ENCODE peak calls at places on chromosomes 13 and 19, in four cellular contexts. One of them, this sample, is unnamed.

GRCh38 chr13:42478531-42479156 is 95.3 kb upstream of the TNFSF11 start:
- DNase-seq in neuronal stem cell: peak; percentile 2
- DNase-seq in Karpas-422: peak; percentile 78
- DNase-seq in mesendoderm: peak; percentile 73
- DNase-seq in this sample: peak; percentile 55

GRCh38 chr13:74324338-74324737 is 190.1 kb upstream of the KLF12 start:
- DNase-seq in Karpas-422: no peak
- DNase-seq in neuronal stem cell: no peak
- DNase-seq in mesendoderm: no peak
- DNase-seq in this sample: no peak

GRCh38 chr19:15464394-15465385 is at the start of gene RASAL3:
- DNase-seq in Karpas-422: peak; percentile 64
- DNase-seq in neuronal stem cell: no peak
- DNase-seq in mesendoderm: no peak
- DNase-seq in this sample: peak; percentile 59

GRCh38 chr13:91031508-91031907 is 316.0 kb upstream of the MIR17HG start:
- DNase-seq in mesendoderm: peak; percentile 47
- DNase-seq in Karpas-422: no peak
- DNase-seq in neuronal stem cell: no peak
- DNase-seq in this sample: peak; percentile 51

GRCh38 chr13:69324109-69324886 is 783.3 kb upstream of the ATXN8OS start:
- DNase-seq in mesendoderm: no peak
- DNase-seq in Karpas-422: peak; percentile 87
- DNase-seq in neuronal stem cell: peak; percentile 3
- DNase-seq in this sample: no peak

GRCh38 chr13:105972811-105973590 is 562.5 kb downstream of the EFNB2 start:
- DNase-seq in Karpas-422: no peak
- DNase-seq in mesendoderm: no peak
- DNase-seq in neuronal stem cell: no peak
- DNase-seq in this sample: no peak

GRCh38 chr13:84917252-84917878 is 881.9 kb downstream of the SLITRK6 start:
- DNase-seq in mesendoderm: peak; percentile 15
- DNase-seq in Karpas-422: peak; percentile 82
- DNase-seq in neuronal stem cell: no peak
- DNase-seq in this sample: no peak

GRCh38 chr19:18785179-18786124 is 5.7 kb downstream of the COMP start:
- DNase-seq in Karpas-422: peak; percentile 95
- DNase-seq in neuronal stem cell: peak; percentile 81
- DNase-seq in mesendoderm: peak; percentile 89
- DNase-seq in this sample: peak; percentile 99

GRCh38 chr19:52935434-52935833 is 12.2 kb upstream of the ZNF888 start:
- DNase-seq in neuronal stem cell: no peak
- DNase-seq in Karpas-422: no peak
- DNase-seq in mesendoderm: no peak
- DNase-seq in this sample: no peak

GRCh38 chr19:15195987-15196682 is 4.7 kb downstream of the NOTCH3 start:
- DNase-seq in Karpas-422: no peak
- DNase-seq in neuronal stem cell: no peak
- DNase-seq in mesendoderm: peak; percentile 89
- DNase-seq in this sample: peak; percentile 98

GRCh38 chr19:41705393-41706174 is 2.8 kb upstream of the CEACAM5 start:
- DNase-seq in Karpas-422: peak; percentile 71
- DNase-seq in mesendoderm: peak; percentile 20
- DNase-seq in neuronal stem cell: peak; percentile 4
- DNase-seq in this sample: peak; percentile 91

GRCh38 chr13:99926014-99926731 is 45.4 kb downstream of the ZIC5 start:
- DNase-seq in Karpas-422: no peak
- DNase-seq in neuronal stem cell: no peak
- DNase-seq in mesendoderm: no peak
- DNase-seq in this sample: no peak

GRCh38 chr19:21028969-21029268 is 8.5 kb downstream of the ZNF430 start:
- DNase-seq in Karpas-422: no peak
- DNase-seq in mesendoderm: no peak
- DNase-seq in neuronal stem cell: no peak
- DNase-seq in this sample: no peak

GRCh38 chr13:64551755-64552154 is 2678.4 kb downstream of the PCDH9 start:
- DNase-seq in mesendoderm: no peak
- DNase-seq in neuronal stem cell: no peak
- DNase-seq in Karpas-422: no peak
- DNase-seq in this sample: no peak

GRCh38 chr13:36530050-36530789 is 97.9 kb downstream of the CCNA1 start:
- DNase-seq in Karpas-422: no peak
- DNase-seq in mesendoderm: peak; percentile 32
- DNase-seq in neuronal stem cell: no peak
- DNase-seq in this sample: peak; percentile 68

GRCh38 chr19:13689050-13689449 is 75.3 kb upstream of the MRI1 start:
- DNase-seq in neuronal stem cell: peak; percentile 14
- DNase-seq in mesendoderm: peak; percentile 85
- DNase-seq in Karpas-422: peak; percentile 75
- DNase-seq in this sample: peak; percentile 76

GRCh38 chr13:79442706-79443105 is 36.7 kb upstream of the RBM26 start:
- DNase-seq in Karpas-422: no peak
- DNase-seq in mesendoderm: no peak
- DNase-seq in neuronal stem cell: no peak
- DNase-seq in this sample: no peak

GRCh38 chr13:37446503-37446902 is 152.1 kb downstream of the POSTN start:
- DNase-seq in Karpas-422: no peak
- DNase-seq in neuronal stem cell: no peak
- DNase-seq in mesendoderm: no peak
- DNase-seq in this sample: no peak

GRCh38 chr19:50666346-50667176 is 17.3 kb downstream of the C19orf81 start:
- DNase-seq in Karpas-422: no peak
- DNase-seq in neuronal stem cell: no peak
- DNase-seq in mesendoderm: no peak
- DNase-seq in this sample: no peak

GRCh38 chr19:49436381-49437017 is 4.8 kb downstream of the SLC17A7 start:
- DNase-seq in Karpas-422: peak; percentile 99
- DNase-seq in mesendoderm: peak; percentile 89
- DNase-seq in neuronal stem cell: no peak
- DNase-seq in this sample: peak; percentile 94

GRCh38 chr19:35995655-35995993 is 636 bp downstream of the SDHAF1 start:
- DNase-seq in mesendoderm: peak; percentile 82
- DNase-seq in neuronal stem cell: no peak
- DNase-seq in Karpas-422: peak; percentile 83
- DNase-seq in this sample: peak; percentile 87

GRCh38 chr19:13985771-13986347 is 20.3 kb downstream of the RFX1 start:
- DNase-seq in mesendoderm: peak; percentile 37
- DNase-seq in neuronal stem cell: no peak
- DNase-seq in Karpas-422: peak; percentile 92
- DNase-seq in this sample: no peak

GRCh38 chr13:60329221-60329983 is 67.6 kb upstream of the TDRD3 start:
- DNase-seq in neuronal stem cell: peak; percentile 38
- DNase-seq in Karpas-422: peak; percentile 73
- DNase-seq in mesendoderm: peak; percentile 84
- DNase-seq in this sample: peak; percentile 90

GRCh38 chr13:50303963-50304721 is 288.9 kb downstream of the KCNRG start:
- DNase-seq in mesendoderm: no peak
- DNase-seq in Karpas-422: no peak
- DNase-seq in neuronal stem cell: no peak
- DNase-seq in this sample: no peak

GRCh38 chr13:71867101-71867814 is at the start of gene DACH1:
- DNase-seq in Karpas-422: no peak
- DNase-seq in neuronal stem cell: peak; percentile 75
- DNase-seq in mesendoderm: peak; percentile 85
- DNase-seq in this sample: peak; percentile 80
- H3K9ac ChIP-seq in Karpas-422: no peak within 1 kb of the TSS
- H3K9ac ChIP-seq in neuronal stem cell: peak within 1 kb of the TSS; percentile 99
- H3K9ac ChIP-seq in mesendoderm: peak within 1 kb of the TSS; percentile 64
- H3K9ac ChIP-seq in this sample: peak within 1 kb of the TSS; percentile 27

GRCh38 chr13:114009590-114010400 is 35.9 kb upstream of the C13orf46 start:
- DNase-seq in Karpas-422: no peak
- DNase-seq in neuronal stem cell: no peak
- DNase-seq in mesendoderm: no peak
- DNase-seq in this sample: no peak

GRCh38 chr13:114005206-114005720 is 31.4 kb upstream of the C13orf46 start:
- DNase-seq in Karpas-422: no peak
- DNase-seq in neuronal stem cell: no peak
- DNase-seq in mesendoderm: no peak
- DNase-seq in this sample: no peak

GRCh38 chr13:114004416-114005205 is 30.7 kb upstream of the C13orf46 start:
- DNase-seq in Karpas-422: no peak
- DNase-seq in mesendoderm: no peak
- DNase-seq in neuronal stem cell: no peak
- DNase-seq in this sample: no peak

GRCh38 chr13:114008964-114009589 is 35.2 kb upstream of the C13orf46 start:
- DNase-seq in Karpas-422: no peak
- DNase-seq in mesendoderm: no peak
- DNase-seq in neuronal stem cell: no peak
- DNase-seq in this sample: no peak

DNA sequence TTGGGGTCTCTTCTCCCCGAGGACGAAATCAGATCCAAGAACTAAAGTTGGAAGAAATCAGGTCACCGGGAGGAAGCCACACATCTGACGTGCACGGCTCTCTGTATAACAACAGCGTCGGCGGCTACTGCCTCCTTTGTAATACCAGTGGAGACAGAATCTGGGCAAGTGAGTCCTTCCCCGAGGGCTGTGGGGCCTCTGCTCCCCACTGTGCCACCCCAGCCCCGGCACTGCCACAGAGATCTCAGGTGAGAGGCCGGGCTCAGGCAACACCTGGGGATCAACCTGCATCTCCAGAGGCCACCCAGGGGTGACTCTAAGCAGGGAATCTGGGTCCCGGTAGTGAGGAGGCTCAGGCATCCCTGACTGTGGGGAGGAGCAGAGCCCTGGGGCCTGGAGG is 33.7 kb upstream of the C13orf46 start:
- DNase-seq in Karpas-422: no peak
- DNase-seq in neuronal stem cell: no peak
- DNase-seq in mesendoderm: no peak
- DNase-seq in this sample: no peak
- H3K4me3 ChIP-seq in Karpas-422: no peak overlapping the region
- H3K4me3 ChIP-seq in neuronal stem cell: no peak overlapping the region
- H3K4me3 ChIP-seq in mesendoderm: no peak overlapping the region
- H3K4me3 ChIP-seq in this sample: no peak overlapping the region

GRCh38 chr19:46633130-46633529 is 2.9 kb downstream of the GNG8 start:
- DNase-seq in neuronal stem cell: no peak
- DNase-seq in Karpas-422: no peak
- DNase-seq in mesendoderm: no peak
- DNase-seq in this sample: no peak

GRCh38 chr19:46630806-46631205 is 5.2 kb downstream of the GNG8 start:
- DNase-seq in mesendoderm: no peak
- DNase-seq in Karpas-422: no peak
- DNase-seq in neuronal stem cell: no peak
- DNase-seq in this sample: no peak

GRCh38 chr19:46631481-46631880 is 4.5 kb downstream of the GNG8 start:
- DNase-seq in neuronal stem cell: no peak
- DNase-seq in mesendoderm: no peak
- DNase-seq in Karpas-422: no peak
- DNase-seq in this sample: no peak

GRCh38 chr19:46626441-46626840 is 1.6 kb upstream of the PTGIR start:
- DNase-seq in mesendoderm: no peak
- DNase-seq in Karpas-422: no peak
- DNase-seq in neuronal stem cell: no peak
- DNase-seq in this sample: no peak

DNA sequence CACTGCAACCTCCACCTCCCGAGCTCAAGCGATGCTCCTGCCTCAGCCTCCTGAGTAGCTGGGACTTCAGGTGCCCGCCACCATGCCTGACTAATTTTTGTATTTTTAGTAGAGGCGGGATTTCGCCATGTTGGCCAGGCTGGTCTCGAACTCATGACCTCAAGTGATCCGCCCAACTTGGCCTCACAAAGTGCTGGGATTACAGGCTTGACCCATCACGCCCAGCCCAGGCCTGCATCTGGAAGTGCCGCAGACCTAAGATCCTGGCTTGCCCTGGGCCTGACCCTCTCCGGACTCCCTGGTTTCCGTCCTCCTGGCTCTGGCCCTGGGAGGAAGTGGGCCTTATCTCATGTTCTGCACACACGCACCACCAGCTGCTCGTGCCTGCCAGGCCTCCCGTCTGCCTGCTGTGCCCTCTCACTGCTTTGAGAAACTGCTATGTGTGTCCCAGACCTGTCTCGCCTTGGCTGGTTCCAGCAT is 4.7 kb upstream of the PTGIR start:
- DNase-seq in mesendoderm: peak; percentile 37
- DNase-seq in Karpas-422: no peak
- DNase-seq in neuronal stem cell: no peak
- DNase-seq in this sample: no peak
- H3K27ac ChIP-seq in mesendoderm: no peak overlapping the region
- H3K27ac ChIP-seq in Karpas-422: no peak overlapping the region
- H3K27ac ChIP-seq in neuronal stem cell: no peak overlapping the region
- H3K27ac ChIP-seq in this sample: no peak overlapping the region

GRCh38 chr13:31179241-31179640 is 17.5 kb upstream of the HSPH1 start:
- DNase-seq in mesendoderm: no peak
- DNase-seq in neuronal stem cell: no peak
- DNase-seq in Karpas-422: no peak
- DNase-seq in this sample: no peak

GRCh38 chr13:31174018-31174417 is 12.3 kb upstream of the HSPH1 start:
- DNase-seq in mesendoderm: no peak
- DNase-seq in neuronal stem cell: no peak
- DNase-seq in Karpas-422: no peak
- DNase-seq in this sample: no peak

GRCh38 chr13:31179754-31180153 is 18.1 kb upstream of the HSPH1 start:
- DNase-seq in neuronal stem cell: no peak
- DNase-seq in Karpas-422: no peak
- DNase-seq in mesendoderm: no peak
- DNase-seq in this sample: no peak

GRCh38 chr13:31172535-31172934 is 10.8 kb upstream of the HSPH1 start:
- DNase-seq in neuronal stem cell: no peak
- DNase-seq in mesendoderm: peak; percentile 20
- DNase-seq in Karpas-422: no peak
- DNase-seq in this sample: no peak

DNA sequence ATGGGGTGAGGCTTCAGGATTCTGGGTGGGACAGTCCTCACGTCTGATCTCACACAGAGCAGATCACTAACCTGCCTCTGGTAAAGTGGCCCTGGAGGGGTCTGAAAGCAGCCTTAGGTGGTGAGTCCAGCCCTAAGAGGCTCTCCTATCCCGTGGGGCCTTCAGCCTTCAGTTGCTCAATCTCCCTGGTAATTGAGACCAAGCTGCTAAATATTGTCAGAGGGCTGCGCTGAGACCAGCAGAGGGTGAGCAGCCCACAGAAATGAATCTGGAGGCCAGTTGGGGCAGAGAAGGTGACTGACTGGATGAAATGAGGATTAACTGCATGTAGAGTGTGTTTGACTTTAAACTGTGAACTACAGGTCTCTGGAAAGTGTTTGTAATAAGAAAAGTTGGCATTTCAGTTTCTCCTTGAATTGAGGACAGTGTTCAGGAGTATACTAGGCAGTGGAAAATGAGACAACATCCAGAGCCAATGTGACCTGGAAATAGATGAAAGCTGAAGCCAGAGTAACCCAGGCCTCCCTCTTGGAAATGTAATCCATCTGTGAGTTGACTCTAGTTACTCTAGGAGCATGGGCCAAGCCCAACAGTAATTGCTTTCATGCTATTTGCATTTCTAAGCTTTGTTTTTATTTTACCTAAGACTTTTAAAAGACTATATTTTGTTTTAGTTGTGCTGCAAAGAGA is 14.3 kb upstream of the HSPH1 start:
- DNase-seq in Karpas-422: no peak
- DNase-seq in mesendoderm: no peak
- DNase-seq in neuronal stem cell: no peak
- DNase-seq in this sample: no peak
- H3K9ac ChIP-seq in Karpas-422: no peak overlapping the region
- H3K9ac ChIP-seq in mesendoderm: no peak overlapping the region
- H3K9ac ChIP-seq in neuronal stem cell: no peak overlapping the region
- H3K9ac ChIP-seq in this sample: no peak overlapping the region

This sample was measured in endodermal cell.